ENCODE peak calls at places on chromosomes 3 and 15, in ten cellular contexts. One of them, this sample, is unnamed. For H3K4me1, the result is how much of the 10 kb centered on the place peaks cover.

GRCh38 chr3:170425491-170426239 is 7.0 kb downstream of the CLDN11 start:
- DNase-seq in Panc1: no peak
- DNase-seq in psoas muscle: no peak
- DNase-seq in MM.1S: no peak
- DNase-seq in HepG2: peak
- DNase-seq in naive thymus-derived CD4-positive, alpha-beta T cell: no peak
- DNase-seq in breast epithelium: peak
- DNase-seq in lung: no peak
- DNase-seq in neuronal stem cell: peak
- DNase-seq in RWPE2: no peak
- DNase-seq in this sample: no peak

GRCh38 chr3:7682822-7683229 is 818.8 kb upstream of the LMCD1 start:
- DNase-seq in Panc1: no peak
- DNase-seq in psoas muscle: no peak
- DNase-seq in MM.1S: no peak
- DNase-seq in HepG2: no peak
- DNase-seq in naive thymus-derived CD4-positive, alpha-beta T cell: no peak
- DNase-seq in breast epithelium: peak
- DNase-seq in lung: peak
- DNase-seq in neuronal stem cell: no peak
- DNase-seq in RWPE2: no peak
- DNase-seq in this sample: no peak

GRCh38 chr3:10837849-10838248 is 21.8 kb downstream of the SLC6A11 start:
- DNase-seq in Panc1: no peak
- DNase-seq in psoas muscle: no peak
- DNase-seq in MM.1S: no peak
- DNase-seq in HepG2: no peak
- DNase-seq in naive thymus-derived CD4-positive, alpha-beta T cell: no peak
- DNase-seq in breast epithelium: no peak
- DNase-seq in lung: no peak
- DNase-seq in neuronal stem cell: no peak
- DNase-seq in RWPE2: no peak
- DNase-seq in this sample: no peak

GRCh38 chr3:108090701-108091497 is at the start of gene CD47:
- DNase-seq in Panc1: peak
- DNase-seq in psoas muscle: peak
- DNase-seq in MM.1S: peak
- DNase-seq in HepG2: peak
- DNase-seq in naive thymus-derived CD4-positive, alpha-beta T cell: peak
- DNase-seq in breast epithelium: peak
- DNase-seq in lung: peak
- DNase-seq in neuronal stem cell: peak
- DNase-seq in RWPE2: peak
- DNase-seq in this sample: peak

GRCh38 chr3:186510374-186511079 is 33.7 kb downstream of the CRYGS start:
- DNase-seq in Panc1: no peak
- DNase-seq in psoas muscle: no peak
- DNase-seq in MM.1S: no peak
- DNase-seq in HepG2: no peak
- DNase-seq in naive thymus-derived CD4-positive, alpha-beta T cell: no peak
- DNase-seq in breast epithelium: no peak
- DNase-seq in lung: no peak
- DNase-seq in neuronal stem cell: no peak
- DNase-seq in RWPE2: no peak
- DNase-seq in this sample: no peak

GRCh38 chr3:13580256-13581023 is 31.5 kb downstream of the FBLN2 start:
- DNase-seq in Panc1: no peak
- DNase-seq in psoas muscle: no peak
- DNase-seq in MM.1S: no peak
- DNase-seq in HepG2: peak
- DNase-seq in naive thymus-derived CD4-positive, alpha-beta T cell: no peak
- DNase-seq in breast epithelium: peak
- DNase-seq in lung: no peak
- DNase-seq in neuronal stem cell: no peak
- DNase-seq in RWPE2: peak
- DNase-seq in this sample: no peak

GRCh38 chr15:97652041-97652440 is 308.5 kb upstream of the ARRDC4 start:
- DNase-seq in Panc1: no peak
- DNase-seq in psoas muscle: no peak
- DNase-seq in MM.1S: no peak
- DNase-seq in HepG2: no peak
- DNase-seq in naive thymus-derived CD4-positive, alpha-beta T cell: no peak
- DNase-seq in breast epithelium: no peak
- DNase-seq in lung: no peak
- DNase-seq in neuronal stem cell: no peak
- DNase-seq in RWPE2: no peak
- DNase-seq in this sample: no peak

GRCh38 chr15:72118400-72118978 is at the start of gene SENP8:
- DNase-seq in Panc1: no peak
- DNase-seq in psoas muscle: no peak
- DNase-seq in MM.1S: no peak
- DNase-seq in HepG2: no peak
- DNase-seq in naive thymus-derived CD4-positive, alpha-beta T cell: peak
- DNase-seq in breast epithelium: no peak
- DNase-seq in lung: no peak
- DNase-seq in neuronal stem cell: no peak
- DNase-seq in RWPE2: no peak
- DNase-seq in this sample: peak

GRCh38 chr15:65650312-65651041 is 28.7 kb downstream of the SLC24A1 start:
- DNase-seq in Panc1: no peak
- DNase-seq in psoas muscle: no peak
- DNase-seq in MM.1S: peak
- DNase-seq in HepG2: no peak
- DNase-seq in naive thymus-derived CD4-positive, alpha-beta T cell: no peak
- DNase-seq in breast epithelium: no peak
- DNase-seq in lung: no peak
- DNase-seq in neuronal stem cell: no peak
- DNase-seq in RWPE2: no peak
- DNase-seq in this sample: no peak

GRCh38 chr15:77415450-77416448 is 4.2 kb downstream of the PEAK1 start:
- DNase-seq in Panc1: no peak
- DNase-seq in psoas muscle: no peak
- DNase-seq in MM.1S: no peak
- DNase-seq in HepG2: no peak
- DNase-seq in naive thymus-derived CD4-positive, alpha-beta T cell: no peak
- DNase-seq in breast epithelium: no peak
- DNase-seq in lung: no peak
- DNase-seq in neuronal stem cell: no peak
- DNase-seq in RWPE2: no peak
- DNase-seq in this sample: no peak

GRCh38 chr3:133758969-133759739 is 13.0 kb downstream of the TF start:
- DNase-seq in Panc1: no peak
- DNase-seq in psoas muscle: no peak
- DNase-seq in MM.1S: no peak
- DNase-seq in HepG2: no peak
- DNase-seq in naive thymus-derived CD4-positive, alpha-beta T cell: no peak
- DNase-seq in breast epithelium: no peak
- DNase-seq in lung: no peak
- DNase-seq in neuronal stem cell: no peak
- DNase-seq in RWPE2: no peak
- DNase-seq in this sample: no peak

GRCh38 chr3:141452045-141452444 is 34.8 kb upstream of the RASA2 start:
- DNase-seq in Panc1: peak
- DNase-seq in psoas muscle: no peak
- DNase-seq in MM.1S: peak
- DNase-seq in HepG2: peak
- DNase-seq in naive thymus-derived CD4-positive, alpha-beta T cell: peak
- DNase-seq in breast epithelium: no peak
- DNase-seq in lung: no peak
- DNase-seq in neuronal stem cell: peak
- DNase-seq in RWPE2: no peak
- DNase-seq in this sample: no peak

GRCh38 chr3:33218446-33219174 is at the start of gene SUSD5:
- DNase-seq in Panc1: no peak
- DNase-seq in psoas muscle: peak
- DNase-seq in MM.1S: no peak
- DNase-seq in HepG2: no peak
- DNase-seq in naive thymus-derived CD4-positive, alpha-beta T cell: no peak
- DNase-seq in breast epithelium: no peak
- DNase-seq in lung: no peak
- DNase-seq in neuronal stem cell: peak
- DNase-seq in RWPE2: peak
- DNase-seq in this sample: no peak

GRCh38 chr15:74039656-74040010 is 42.7 kb downstream of the GOLGA6A start:
- DNase-seq in Panc1: no peak
- DNase-seq in psoas muscle: no peak
- DNase-seq in MM.1S: no peak
- DNase-seq in HepG2: no peak
- DNase-seq in naive thymus-derived CD4-positive, alpha-beta T cell: no peak
- DNase-seq in breast epithelium: no peak
- DNase-seq in lung: no peak
- DNase-seq in neuronal stem cell: no peak
- DNase-seq in RWPE2: no peak
- DNase-seq in this sample: no peak

GRCh38 chr3:195063596-195064193 is 207.3 kb downstream of the XXYLT1 start:
- DNase-seq in Panc1: no peak
- DNase-seq in psoas muscle: peak
- DNase-seq in MM.1S: no peak
- DNase-seq in HepG2: no peak
- DNase-seq in naive thymus-derived CD4-positive, alpha-beta T cell: no peak
- DNase-seq in breast epithelium: no peak
- DNase-seq in lung: no peak
- DNase-seq in neuronal stem cell: no peak
- DNase-seq in RWPE2: peak
- DNase-seq in this sample: no peak

DNA sequence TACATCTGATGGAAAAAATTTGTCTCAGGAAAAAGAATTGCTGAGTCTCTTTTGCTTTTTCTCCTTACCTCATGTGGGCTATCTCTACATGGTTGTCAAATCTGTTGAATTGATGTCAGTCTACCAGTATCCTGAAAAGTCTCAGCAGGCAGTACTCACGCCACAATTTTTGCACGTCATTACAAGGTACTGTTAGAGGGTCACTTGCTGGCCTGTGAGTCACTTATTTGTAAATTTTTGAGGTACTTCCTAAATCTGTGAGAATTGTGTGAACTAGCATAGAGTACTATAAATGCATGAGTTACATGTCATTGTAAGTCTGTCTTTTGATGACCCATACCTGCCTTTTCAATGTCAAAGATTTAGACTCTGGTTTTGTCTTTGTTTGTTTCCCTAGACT is 15.9 kb downstream of the HPS3 start:
- DNase-seq in Panc1: no peak
- DNase-seq in psoas muscle: no peak
- DNase-seq in MM.1S: no peak
- DNase-seq in HepG2: no peak
- DNase-seq in naive thymus-derived CD4-positive, alpha-beta T cell: no peak
- DNase-seq in breast epithelium: no peak
- DNase-seq in lung: no peak
- DNase-seq in neuronal stem cell: no peak
- DNase-seq in RWPE2: no peak
- DNase-seq in this sample: no peak
- H3K4me1 ChIP-seq in Panc1: under half
- H3K4me1 ChIP-seq in psoas muscle: under half
- H3K4me1 ChIP-seq in MM.1S: under half
- H3K4me1 ChIP-seq in HepG2: under half
- H3K4me1 ChIP-seq in naive thymus-derived CD4-positive, alpha-beta T cell: under half
- H3K4me1 ChIP-seq in breast epithelium: under half
- H3K4me1 ChIP-seq in lung: under half
- H3K4me1 ChIP-seq in neuronal stem cell: under half
- H3K4me1 ChIP-seq in RWPE2: under half
- H3K4me1 ChIP-seq in this sample: under half

DNA sequence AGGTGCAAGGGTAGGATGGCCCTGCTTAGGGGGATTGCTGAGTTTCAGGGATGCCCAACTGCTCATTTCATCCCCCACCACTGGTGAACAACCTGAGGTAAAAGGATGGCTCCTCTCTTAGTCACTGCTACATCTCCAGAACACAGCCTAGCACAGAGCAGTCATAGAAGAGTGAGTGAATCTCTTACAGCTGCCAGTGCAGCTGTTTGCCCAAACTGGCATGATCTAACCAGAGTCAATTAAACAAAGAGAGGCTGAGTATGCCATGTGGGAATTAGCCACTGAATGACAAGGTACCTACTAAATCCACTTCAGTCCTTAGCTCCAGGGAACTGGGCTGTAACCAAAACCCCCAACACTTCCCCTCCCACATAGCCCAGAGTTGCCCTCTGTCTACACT is 6.8 kb upstream of the NCKIPSD start:
- DNase-seq in Panc1: no peak
- DNase-seq in psoas muscle: no peak
- DNase-seq in MM.1S: no peak
- DNase-seq in HepG2: no peak
- DNase-seq in naive thymus-derived CD4-positive, alpha-beta T cell: no peak
- DNase-seq in breast epithelium: no peak
- DNase-seq in lung: no peak
- DNase-seq in neuronal stem cell: no peak
- DNase-seq in RWPE2: no peak
- DNase-seq in this sample: no peak
- H3K4me3 ChIP-seq in Panc1: no peak
- H3K4me3 ChIP-seq in psoas muscle: no peak
- H3K4me3 ChIP-seq in MM.1S: no peak
- H3K4me3 ChIP-seq in HepG2: no peak
- H3K4me3 ChIP-seq in naive thymus-derived CD4-positive, alpha-beta T cell: no peak
- H3K4me3 ChIP-seq in breast epithelium: no peak
- H3K4me3 ChIP-seq in lung: no peak
- H3K4me3 ChIP-seq in neuronal stem cell: no peak
- H3K4me3 ChIP-seq in RWPE2: no peak
- H3K4me3 ChIP-seq in this sample: no peak

DNA sequence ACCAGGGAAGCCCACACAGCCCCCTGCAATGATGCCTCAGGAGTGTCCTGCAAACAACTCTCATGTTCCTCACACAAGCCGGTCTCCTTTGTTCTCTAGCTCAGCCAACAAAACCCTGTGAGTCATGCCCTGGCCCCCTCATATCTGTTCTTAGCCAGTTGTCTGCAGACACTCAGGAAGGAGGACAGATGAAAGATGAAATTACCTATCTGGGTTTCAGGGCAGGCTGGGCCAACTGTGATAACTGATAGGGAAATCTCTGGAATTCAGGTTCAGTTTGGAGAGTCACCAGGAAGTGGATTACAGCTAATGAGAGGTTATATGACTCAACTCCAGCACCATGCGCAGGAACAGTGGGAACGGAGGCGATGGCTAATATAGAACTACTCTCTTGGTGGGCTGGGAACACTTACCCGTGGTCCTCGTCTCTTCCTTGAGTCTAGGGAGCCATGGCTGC is 352.0 kb upstream of the ADAMTS9 start:
- DNase-seq in Panc1: no peak
- DNase-seq in psoas muscle: no peak
- DNase-seq in MM.1S: no peak
- DNase-seq in HepG2: peak
- DNase-seq in naive thymus-derived CD4-positive, alpha-beta T cell: no peak
- DNase-seq in breast epithelium: no peak
- DNase-seq in lung: no peak
- DNase-seq in neuronal stem cell: no peak
- DNase-seq in RWPE2: no peak
- DNase-seq in this sample: no peak
- H3K27ac ChIP-seq in Panc1: no peak
- H3K27ac ChIP-seq in psoas muscle: no peak
- H3K27ac ChIP-seq in MM.1S: no peak
- H3K27ac ChIP-seq in HepG2: no peak
- H3K27ac ChIP-seq in naive thymus-derived CD4-positive, alpha-beta T cell: no peak
- H3K27ac ChIP-seq in breast epithelium: no peak
- H3K27ac ChIP-seq in lung: no peak
- H3K27ac ChIP-seq in neuronal stem cell: no peak
- H3K27ac ChIP-seq in RWPE2: no peak
- H3K27ac ChIP-seq in this sample: no peak

DNA sequence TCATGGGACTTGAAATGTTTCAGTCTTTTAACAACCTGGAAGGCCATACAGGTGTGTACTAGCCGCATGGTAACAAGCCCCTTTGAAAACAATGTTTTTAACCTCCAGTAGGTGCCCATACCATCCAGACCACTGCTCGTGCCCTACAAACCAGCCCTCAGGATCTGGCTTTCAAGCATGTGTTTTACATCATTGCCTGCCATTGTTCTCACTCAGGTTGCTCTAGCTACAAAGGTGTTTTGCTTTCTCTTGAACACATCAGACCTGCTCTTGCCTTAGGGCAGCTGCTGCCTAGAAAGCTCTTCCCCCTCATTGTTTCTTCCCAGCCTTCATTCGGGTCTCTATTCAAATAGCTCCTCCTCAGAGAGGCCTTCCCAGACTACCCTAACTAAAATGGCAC is 32.3 kb upstream of the MAP3K13 start:
- DNase-seq in Panc1: no peak
- DNase-seq in psoas muscle: no peak
- DNase-seq in MM.1S: no peak
- DNase-seq in HepG2: no peak
- DNase-seq in naive thymus-derived CD4-positive, alpha-beta T cell: no peak
- DNase-seq in breast epithelium: peak
- DNase-seq in lung: no peak
- DNase-seq in neuronal stem cell: no peak
- DNase-seq in RWPE2: no peak
- DNase-seq in this sample: no peak
- H3K4me1 ChIP-seq in Panc1: under half
- H3K4me1 ChIP-seq in psoas muscle: under half
- H3K4me1 ChIP-seq in MM.1S: under half
- H3K4me1 ChIP-seq in HepG2: half or more
- H3K4me1 ChIP-seq in naive thymus-derived CD4-positive, alpha-beta T cell: under half
- H3K4me1 ChIP-seq in breast epithelium: under half
- H3K4me1 ChIP-seq in lung: under half
- H3K4me1 ChIP-seq in neuronal stem cell: under half
- H3K4me1 ChIP-seq in RWPE2: under half
- H3K4me1 ChIP-seq in this sample: under half

This sample was measured in esophagus squamous epithelium.